ENCODE peak calls at places on chromosome 1, in ten cellular contexts. E is stomach; L is tibial artery; O is neural progenitor cell; K is naive thymus-derived CD4-positive, alpha-beta T cell; I is upper lobe of right lung; B is GM23248; Q is HAP-1; A is breast epithelium; Y is BE2C. U is an unnamed sample.
A peak's percentile ranks its signal among the peaks of the same experiment; 100 is the strongest.

GRCh38 chr1:228751360-228752098 is 16.2 kb downstream of the RHOU start:
- DNase-seq in E (no peak), L (no peak), O (no peak), K (no peak), I (no peak), B (no peak), Q (no peak), A (no peak), Y (no peak), U (no peak)

GRCh38 chr1:35657851-35658250 is 16.5 kb upstream of the PSMB2 start:
- DNase-seq in E (no peak), L (peak; percentile 1), O (no peak), K (no peak), I (no peak), B (no peak), Q (no peak), A (no peak), Y (no peak), U (no peak)

GRCh38 chr1:230825061-230825803 is 43.1 kb downstream of the C1orf198 start:
- DNase-seq in E (peak; percentile 44), L (no peak), O (no peak), K (no peak), I (no peak), B (peak; percentile 86), Q (no peak), A (peak; percentile 58), Y (peak; percentile 47), U (no peak)

GRCh38 chr1:115454835-115455511 is 116.9 kb upstream of the NGF start:
- DNase-seq in E (no peak), L (no peak), O (peak; percentile 8), K (no peak), I (no peak), B (peak; percentile 81), Q (no peak), A (peak; percentile 23), Y (no peak), U (no peak)

GRCh38 chr1:214439352-214440119 is 111.9 kb downstream of the PTPN14 start:
- DNase-seq in E (peak; percentile 64), L (no peak), O (no peak), K (no peak), I (no peak), B (no peak), Q (peak; percentile 49), A (peak; percentile 64), Y (no peak), U (peak; percentile 82)

GRCh38 chr1:188642585-188643168 is 1813.9 kb downstream of the PLA2G4A start:
- DNase-seq in E (no peak), L (no peak), O (no peak), K (no peak), I (peak; percentile 62), B (no peak), Q (no peak), A (no peak), Y (no peak), U (no peak)

GRCh38 chr1:107225706-107226105 is 84.9 kb downstream of the NTNG1 start:
- DNase-seq in E (no peak), L (no peak), O (no peak), K (no peak), I (no peak), B (no peak), Q (no peak), A (no peak), Y (no peak), U (no peak)

GRCh38 chr1:185526318-185527307 is 207.6 kb upstream of the HMCN1 start:
- DNase-seq in E (no peak), L (no peak), O (no peak), K (no peak), I (no peak), B (no peak), Q (no peak), A (no peak), Y (no peak), U (no peak)

GRCh38 chr1:221940631-221941030 is 198.7 kb upstream of the DUSP10 start:
- DNase-seq in E (no peak), L (no peak), O (no peak), K (no peak), I (no peak), B (no peak), Q (no peak), A (no peak), Y (no peak), U (no peak)

GRCh38 chr1:100455478-100456072 is 82.4 kb upstream of the GPR88 start:
- DNase-seq in E (no peak), L (no peak), O (no peak), K (no peak), I (no peak), B (peak; percentile 50), Q (peak; percentile 41), A (no peak), Y (no peak), U (no peak)

GRCh38 chr1:58934711-58935110 is 150.9 kb upstream of the JUN start:
- DNase-seq in E (no peak), L (no peak), O (peak; percentile 13), K (no peak), I (no peak), B (no peak), Q (no peak), A (no peak), Y (no peak), U (no peak)

GRCh38 chr1:58932820-58933598 is 149.2 kb upstream of the JUN start:
- DNase-seq in E (peak; percentile 92), L (peak; percentile 69), O (no peak), K (no peak), I (peak; percentile 89), B (peak; percentile 91), Q (no peak), A (peak; percentile 40), Y (no peak), U (no peak)

GRCh38 chr1:58931761-58932160 is 147.9 kb upstream of the JUN start:
- DNase-seq in E (no peak), L (no peak), O (no peak), K (no peak), I (no peak), B (no peak), Q (no peak), A (no peak), Y (no peak), U (no peak)

GRCh38 chr1:58931024-58931423 is 147.2 kb upstream of the JUN start:
- DNase-seq in E (no peak), L (no peak), O (no peak), K (no peak), I (no peak), B (no peak), Q (no peak), A (no peak), Y (no peak), U (no peak)

GRCh38 chr1:58933599-58933926 is 149.7 kb upstream of the JUN start:
- DNase-seq in E (no peak), L (no peak), O (no peak), K (no peak), I (no peak), B (no peak), Q (no peak), A (no peak), Y (no peak), U (no peak)
- H3K4me3 ChIP-seq in E (no peak overlapping the region), L (no peak overlapping the region), O (no peak overlapping the region), K (no peak overlapping the region), I (no peak overlapping the region), B (no peak overlapping the region), Q (no peak overlapping the region), A (no peak overlapping the region), Y (no peak overlapping the region), U (no peak overlapping the region)

DNA sequence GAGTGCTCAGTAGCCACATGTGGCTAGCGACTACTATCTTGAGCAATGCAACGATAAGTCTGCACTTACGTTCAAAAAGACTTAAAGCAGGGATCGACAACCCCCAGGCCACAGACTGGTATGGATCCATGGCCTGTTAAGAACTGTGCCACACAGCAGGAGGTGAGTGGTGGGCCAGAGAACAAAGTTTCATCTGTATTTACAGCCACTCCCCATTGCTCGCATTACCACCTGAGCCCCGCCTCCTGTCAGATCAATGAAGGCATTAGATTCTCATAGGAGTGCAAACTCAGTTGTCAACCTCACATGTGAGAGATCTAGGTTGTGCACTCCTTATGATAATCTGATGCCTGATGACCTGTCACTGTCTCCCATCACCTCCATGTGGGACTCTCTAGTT is 103.6 kb upstream of the ZRANB2 start:
- DNase-seq in E (no peak), L (no peak), O (no peak), K (no peak), I (no peak), B (no peak), Q (no peak), A (no peak), Y (no peak), U (no peak)
- H3K9me3 ChIP-seq in E (no peaks in the 10 kb centered on the region), L (no peaks in the 10 kb centered on the region), O (no peaks in the 10 kb centered on the region), K (no peaks in the 10 kb centered on the region), I (no peaks in the 10 kb centered on the region), B (no peaks in the 10 kb centered on the region), Q (no peaks in the 10 kb centered on the region), A (no peaks in the 10 kb centered on the region), Y (no peaks in the 10 kb centered on the region), U (no peaks in the 10 kb centered on the region)

DNA sequence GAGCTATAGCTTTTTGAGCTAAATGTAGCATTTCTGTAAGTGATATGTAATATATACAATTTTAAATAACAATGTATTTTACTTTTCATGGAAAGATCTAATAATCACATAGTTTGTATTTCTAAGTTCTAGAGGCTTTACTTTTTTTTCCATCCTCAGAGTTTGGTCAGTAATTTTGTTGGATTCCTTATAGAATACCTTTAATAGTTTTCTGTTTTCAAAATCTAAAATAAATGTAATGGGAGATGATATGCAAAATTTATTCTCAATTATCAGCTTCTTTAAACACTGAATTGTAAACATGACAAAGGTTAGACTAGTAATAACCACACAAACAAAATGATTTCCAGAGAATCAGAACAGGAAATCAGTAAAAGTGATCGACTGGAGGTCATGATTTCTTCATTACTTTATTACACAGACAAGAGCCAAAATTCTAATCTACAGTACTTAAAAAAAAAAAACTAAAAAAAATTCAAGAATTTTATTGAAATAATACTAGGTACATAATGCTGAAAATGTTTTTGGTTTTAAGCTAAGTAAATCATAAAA is 50.7 kb upstream of the GFI1 start:
- DNase-seq in E (no peak), L (no peak), O (no peak), K (no peak), I (no peak), B (no peak), Q (no peak), A (no peak), Y (no peak), U (no peak)
- H3K4me3 ChIP-seq in E (no peak overlapping the region), L (no peak overlapping the region), O (no peak overlapping the region), K (peak overlapping the region; percentile 15), I (no peak overlapping the region), B (no peak overlapping the region), Q (no peak overlapping the region), A (no peak overlapping the region), Y (no peak overlapping the region), U (no peak overlapping the region)

DNA sequence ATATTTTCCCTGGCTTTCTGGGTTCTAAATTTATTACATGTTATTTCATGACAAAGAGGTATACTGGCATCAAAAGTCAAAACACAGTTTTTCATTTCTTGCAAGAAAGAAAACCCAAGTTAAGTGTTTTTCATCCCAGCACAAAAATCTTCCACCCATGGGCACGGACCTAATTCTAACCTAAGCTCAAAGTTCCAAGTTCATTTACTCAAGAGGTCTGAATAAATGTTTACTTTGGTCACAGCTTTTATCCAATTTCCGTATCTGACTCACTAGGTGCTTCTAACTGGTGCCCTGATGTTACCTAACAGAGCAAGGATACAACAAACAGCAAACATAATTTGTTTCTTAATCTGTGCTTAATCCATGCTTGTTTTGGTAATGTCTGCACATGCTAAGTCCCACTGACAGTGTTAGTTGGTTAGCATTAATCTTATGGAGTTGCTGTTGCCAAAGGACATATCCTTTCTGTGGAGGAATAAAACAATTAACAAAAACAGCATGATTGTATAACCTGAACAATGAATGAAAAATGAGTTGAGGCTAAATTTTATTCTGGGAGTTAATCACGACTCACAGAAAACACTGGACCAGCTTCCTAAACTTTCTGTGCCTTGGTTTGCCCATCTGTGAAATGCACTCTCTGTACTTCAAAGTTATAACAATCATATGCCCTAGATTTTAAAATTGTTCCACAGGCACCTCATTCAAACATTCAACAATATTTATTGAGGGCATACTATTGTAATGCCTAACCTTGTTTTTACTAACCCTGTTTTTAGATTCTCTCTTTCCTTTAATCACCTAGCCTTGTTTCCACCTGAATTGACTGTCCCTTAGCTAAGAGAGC is 4.2 kb upstream of the CHD1L start:
- DNase-seq in E (no peak), L (no peak), O (no peak), K (no peak), I (no peak), B (no peak), Q (no peak), A (no peak), Y (no peak), U (no peak)
- H3K9me3 ChIP-seq in E (no peaks in the 10 kb centered on the region), L (no peaks in the 10 kb centered on the region), O (no peaks in the 10 kb centered on the region), K (no peaks in the 10 kb centered on the region), I (no peaks in the 10 kb centered on the region), B (no peaks in the 10 kb centered on the region), Q (peaks cover 2% of the 10 kb centered on the region), A (no peaks in the 10 kb centered on the region), Y (no peaks in the 10 kb centered on the region), U (peaks cover 17% of the 10 kb centered on the region)

U was measured in Caco-2.